ENCODE peak calls at places on chromosomes 4 and X, in seven cellular contexts. N is cardiac fibroblast, V is ovary, O is cardiac muscle cell, U is tibial nerve, Z is neural progenitor cell, W is WERI-Rb-1. G is an unnamed sample.

GRCh38 chr4:132108784-132109183 is 1040.3 kb upstream of the PCDH10 start:
- DNase-seq in N (peak), V (no peak), O (peak), U (no peak), Z (no peak), W (no peak), G (no peak)

GRCh38 chr4:2416564-2417195 is 1.8 kb downstream of the ZFYVE28 start:
- DNase-seq in N (peak), V (no peak), O (no peak), U (no peak), Z (peak), W (peak), G (no peak)

GRCh38 chr4:42761804-42762203 is 104.9 kb upstream of the ATP8A1 start:
- DNase-seq in N (no peak), V (no peak), O (no peak), U (no peak), Z (peak), W (no peak), G (no peak)

GRCh38 chrX:85808217-85808616 is 239.1 kb downstream of the CHM start:
- DNase-seq in N (no peak), V (no peak), O (no peak), U (no peak), Z (no peak), W (no peak), G (no peak)

GRCh38 chrX:135185795-135186443 is 14.7 kb upstream of the CT55 start:
- DNase-seq in N (peak), V (no peak), O (peak), U (peak), Z (peak), W (peak), G (no peak)

GRCh38 chrX:24198101-24198500 is 48.6 kb downstream of the ZFX start:
- DNase-seq in N (no peak), V (no peak), O (no peak), U (no peak), Z (no peak), W (no peak), G (no peak)

GRCh38 chr4:140238353-140239041 is 84.5 kb upstream of the MAML3 start:
- DNase-seq in N (peak), V (peak), O (peak), U (peak), Z (peak), W (peak), G (peak)

GRCh38 chrX:124651031-124651430 is 304.7 kb downstream of the SH2D1A start:
- DNase-seq in N (no peak), V (no peak), O (no peak), U (no peak), Z (peak), W (no peak), G (no peak)

GRCh38 chr4:113788888-113789287 is 27.4 kb upstream of the CAMK2D start:
- DNase-seq in N (no peak), V (no peak), O (no peak), U (no peak), Z (no peak), W (no peak), G (no peak)

GRCh38 chr4:185165605-185166063 is 22.6 kb downstream of the SLC25A4 start:
- DNase-seq in N (peak), V (peak), O (peak), U (no peak), Z (no peak), W (no peak), G (no peak)

GRCh38 chrX:106263817-106264216 is 95.7 kb downstream of the PWWP3B start:
- DNase-seq in N (peak), V (no peak), O (peak), U (no peak), Z (no peak), W (no peak), G (no peak)

GRCh38 chr4:179415016-179415841 is 1973.0 kb upstream of the AGA start:
- DNase-seq in N (no peak), V (no peak), O (no peak), U (no peak), Z (no peak), W (no peak), G (no peak)

GRCh38 chrX:68307767-68308166 is 125.5 kb downstream of the OPHN1 start:
- DNase-seq in N (peak), V (no peak), O (peak), U (peak), Z (no peak), W (no peak), G (no peak)

GRCh38 chr4:132180020-132180427 is 969.1 kb upstream of the PCDH10 start:
- DNase-seq in N (peak), V (no peak), O (peak), U (no peak), Z (no peak), W (no peak), G (no peak)

DNA sequence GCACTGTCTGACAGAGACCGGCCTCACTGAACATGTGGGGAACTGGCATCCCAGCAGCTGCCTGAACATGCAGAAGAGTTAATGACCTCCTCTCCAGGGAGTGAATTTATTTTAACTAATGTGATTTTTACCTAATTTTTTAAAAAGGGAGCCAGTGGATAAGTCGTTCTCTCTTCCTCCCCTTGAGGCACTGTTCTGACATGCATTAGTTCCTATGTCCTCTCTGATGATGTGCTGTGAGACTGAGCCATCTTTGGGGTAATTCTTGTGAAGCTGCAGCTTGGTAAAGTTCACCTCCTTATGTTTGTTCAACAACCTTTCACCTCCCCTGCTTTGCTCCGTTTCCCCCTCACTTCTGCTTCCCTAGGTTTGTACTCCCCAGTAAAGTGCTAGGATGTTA is 139.7 kb downstream of the COL25A1 start:
- DNase-seq in N (no peak), V (no peak), O (no peak), U (no peak), Z (no peak), W (no peak), G (no peak)
- TF ChIP-seq CTCF in N (no peak), V (no peak), O (no peak), U (no peak), Z (peak), W (no peak), G (no peak)

GRCh38 chr4:141659539-141659938 is 23.2 kb downstream of the IL15 start:
- DNase-seq in N (no peak), V (no peak), O (no peak), U (no peak), Z (no peak), W (no peak), G (no peak)

GRCh38 chr4:141658316-141658715 is 21.9 kb downstream of the IL15 start:
- DNase-seq in N (no peak), V (no peak), O (no peak), U (no peak), Z (no peak), W (no peak), G (no peak)

GRCh38 chr4:141660880-141661279 is 24.5 kb downstream of the IL15 start:
- DNase-seq in N (no peak), V (no peak), O (no peak), U (no peak), Z (no peak), W (no peak), G (no peak)

GRCh38 chr4:141656031-141656430 is 19.6 kb downstream of the IL15 start:
- DNase-seq in N (no peak), V (no peak), O (no peak), U (no peak), Z (no peak), W (no peak), G (no peak)

DNA sequence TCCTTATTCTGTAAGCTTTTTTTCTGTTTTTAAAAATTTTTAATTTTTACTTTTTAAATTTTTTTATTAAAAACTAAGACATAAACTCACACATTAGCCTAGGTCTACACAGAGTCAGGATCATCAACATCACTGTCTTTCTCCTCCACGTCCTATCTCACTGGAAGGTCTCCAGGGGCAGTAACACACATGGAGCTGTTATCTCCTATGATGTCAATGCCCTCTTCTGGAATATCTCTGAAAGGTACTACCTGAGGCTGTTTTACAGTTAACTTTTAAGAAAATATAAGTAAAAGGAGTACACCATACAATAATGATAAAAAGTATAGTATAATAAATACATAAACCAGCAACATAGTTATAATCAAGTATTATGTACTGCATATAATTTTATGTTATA is 21.2 kb downstream of the IL15 start:
- DNase-seq in N (no peak), V (no peak), O (no peak), U (no peak), Z (no peak), W (no peak), G (no peak)
- TF ChIP-seq CTCF in N (no peak), V (no peak), O (no peak), U (no peak), Z (no peak), W (no peak), G (no peak)

GRCh38 chr4:99201687-99202086 is 17.4 kb downstream of the ADH6 start:
- DNase-seq in N (peak), V (no peak), O (peak), U (no peak), Z (no peak), W (no peak), G (no peak)
- TF ChIP-seq CTCF in N (peak), V (peak), O (peak), U (peak), Z (no peak), W (no peak), G (no peak)

DNA sequence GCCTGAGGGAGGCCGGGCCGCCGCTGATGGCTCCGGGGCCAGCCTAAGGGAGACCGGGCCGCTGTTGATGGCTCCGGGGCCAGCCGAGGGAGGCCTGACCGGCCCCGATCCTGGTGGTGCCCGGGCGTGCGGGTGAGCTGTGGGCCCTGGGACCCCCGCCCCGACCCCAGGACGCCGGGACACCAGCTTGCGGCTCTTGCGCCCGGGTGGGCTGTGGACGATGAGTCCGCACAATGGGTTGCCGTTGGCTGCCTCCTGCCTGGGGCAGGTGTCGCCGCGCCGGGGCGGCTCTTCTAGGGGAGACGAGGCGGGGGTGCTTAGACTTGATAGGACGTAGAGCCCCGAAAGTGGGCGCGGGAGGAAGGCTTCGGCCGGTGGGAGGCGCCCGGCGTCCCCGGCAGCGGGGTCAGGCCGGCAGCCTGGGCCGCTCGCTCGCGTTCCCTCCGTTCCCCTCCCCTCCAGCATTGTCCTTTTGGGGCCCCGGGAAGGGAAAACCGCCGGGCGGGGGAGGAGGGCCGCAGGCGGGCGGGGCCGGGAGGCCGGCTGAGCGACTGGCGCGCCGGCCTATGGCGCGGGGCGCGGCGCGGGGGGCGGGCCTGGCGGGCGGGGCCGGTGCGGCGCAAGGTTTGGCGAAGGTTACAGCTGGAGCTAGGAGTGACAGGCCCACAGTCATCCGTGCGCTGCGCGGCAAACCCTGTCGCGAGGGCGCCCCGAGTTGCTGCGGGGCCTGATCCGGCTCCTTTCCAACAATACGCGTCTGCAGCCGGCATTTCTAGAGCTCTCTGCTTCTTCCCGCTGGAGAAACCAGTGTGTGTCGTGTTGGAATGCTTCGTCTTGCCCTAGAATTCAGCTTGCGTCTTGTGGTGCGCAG is 819 bp downstream of the KIAA0232 start:
- DNase-seq in N (peak), V (peak), O (peak), U (peak), Z (peak), W (peak), G (peak)
- TF ChIP-seq CTCF in N (no peak), V (no peak), O (no peak), U (peak), Z (peak), W (peak), G (no peak)